ENCODE peak calls at places on chromosomes 4 and X, in seven cellular contexts. D is mammary epithelial cell, V is ovary, P is HFF-Myc, F is OCI-LY7, I is Panc1, H is stomach. O is an unnamed sample.

GRCh38 chr4:163544407-163545038 is 50.0 kb downstream of the TMA16 start:
- DNase-seq in D (no peak), V (peak), P (no peak), F (peak), I (no peak), H (peak), O (peak)

GRCh38 chrX:53279296-53280237 is 1.8 kb downstream of the IQSEC2 start:
- DNase-seq in D (no peak), V (no peak), P (no peak), F (no peak), I (no peak), H (no peak), O (no peak)

GRCh38 chrX:3384330-3384729 is 37.9 kb upstream of the MXRA5 start:
- DNase-seq in D (peak), V (no peak), P (no peak), F (no peak), I (no peak), H (no peak), O (peak)

GRCh38 chrX:20067709-20068315 is 48.9 kb downstream of the MAP7D2 start:
- DNase-seq in D (peak), V (peak), P (peak), F (no peak), I (peak), H (peak), O (peak)

GRCh38 chrX:10395643-10396042 is 224.7 kb downstream of the MID1 start:
- DNase-seq in D (no peak), V (no peak), P (no peak), F (no peak), I (no peak), H (no peak), O (no peak)

GRCh38 chr4:31415629-31416028 is 695.5 kb downstream of the PCDH7 start:
- DNase-seq in D (no peak), V (no peak), P (no peak), F (no peak), I (no peak), H (no peak), O (no peak)

GRCh38 chr4:119286377-119287002 is 35.4 kb downstream of the FABP2 start:
- DNase-seq in D (peak), V (no peak), P (no peak), F (peak), I (no peak), H (no peak), O (peak)

GRCh38 chrX:71256051-71256450 is 2.1 kb upstream of the ZMYM3 start:
- DNase-seq in D (no peak), V (no peak), P (no peak), F (no peak), I (no peak), H (no peak), O (peak)

GRCh38 chr4:82833696-82834313 is 35.2 kb upstream of the SCD5 start:
- DNase-seq in D (peak), V (no peak), P (peak), F (no peak), I (peak), H (no peak), O (peak)

GRCh38 chr4:32624943-32625603 is 1904.9 kb downstream of the PCDH7 start:
- DNase-seq in D (no peak), V (no peak), P (no peak), F (no peak), I (no peak), H (no peak), O (peak)

GRCh38 chrX:20711366-20711765 is 444.7 kb upstream of the RPS6KA3 start:
- DNase-seq in D (no peak), V (no peak), P (no peak), F (no peak), I (no peak), H (no peak), O (no peak)

GRCh38 chr4:180028682-180029081 is 2214.5 kb upstream of the TENM3 start:
- DNase-seq in D (peak), V (no peak), P (no peak), F (peak), I (no peak), H (no peak), O (peak)

GRCh38 chr4:76689079-76689817 is 208.7 kb downstream of the SOWAHB start:
- DNase-seq in D (peak), V (peak), P (no peak), F (no peak), I (no peak), H (peak), O (peak)

GRCh38 chrX:23434356-23434884 is 99.8 kb downstream of the PTCHD1 start:
- DNase-seq in D (peak), V (peak), P (no peak), F (no peak), I (no peak), H (peak), O (peak)

GRCh38 chrX:24902808-24903207 is 113.0 kb downstream of the ARX start:
- DNase-seq in D (no peak), V (no peak), P (peak), F (no peak), I (no peak), H (no peak), O (peak)

GRCh38 chr4:111847256-111848108 is 297.8 kb upstream of the FAM241A start:
- DNase-seq in D (no peak), V (no peak), P (no peak), F (no peak), I (no peak), H (no peak), O (peak)

GRCh38 chr4:8728536-8729407 is 136.2 kb downstream of the CPZ start:
- DNase-seq in D (no peak), V (no peak), P (no peak), F (no peak), I (no peak), H (peak), O (no peak)

GRCh38 chr4:53505947-53506346 is 85.3 kb downstream of the LNX1 start:
- DNase-seq in D (no peak), V (no peak), P (no peak), F (no peak), I (no peak), H (no peak), O (peak)

GRCh38 chrX:148836741-148837140 is 336.3 kb downstream of the AFF2 start:
- DNase-seq in D (no peak), V (no peak), P (no peak), F (no peak), I (no peak), H (no peak), O (no peak)

GRCh38 chrX:147217334-147217733 is 402.8 kb upstream of the CXorf51A start:
- DNase-seq in D (no peak), V (no peak), P (no peak), F (no peak), I (no peak), H (no peak), O (no peak)

GRCh38 chr4:113884655-113885054 is 94.8 kb downstream of the ARSJ start:
- DNase-seq in D (no peak), V (no peak), P (no peak), F (no peak), I (no peak), H (no peak), O (no peak)

GRCh38 chr4:85769009-85769408 is 294.1 kb downstream of the ARHGAP24 start:
- DNase-seq in D (no peak), V (no peak), P (no peak), F (no peak), I (no peak), H (no peak), O (no peak)

GRCh38 chr4:72486991-72487390 is 82.0 kb downstream of the ADAMTS3 start:
- DNase-seq in D (peak), V (no peak), P (no peak), F (no peak), I (no peak), H (no peak), O (peak)

GRCh38 chrX:145405012-145405411 is 157.7 kb downstream of the SPANXN1 start:
- DNase-seq in D (peak), V (no peak), P (no peak), F (peak), I (peak), H (no peak), O (peak)

GRCh38 chr4:159021597-159022385 is 81.1 kb upstream of the RAPGEF2 start:
- DNase-seq in D (no peak), V (no peak), P (no peak), F (no peak), I (no peak), H (no peak), O (no peak)

GRCh38 chr4:159024266-159024665 is 78.6 kb upstream of the RAPGEF2 start:
- DNase-seq in D (no peak), V (no peak), P (no peak), F (no peak), I (no peak), H (no peak), O (no peak)

GRCh38 chr4:159024828-159025227 is 78.1 kb upstream of the RAPGEF2 start:
- DNase-seq in D (no peak), V (no peak), P (no peak), F (no peak), I (no peak), H (no peak), O (no peak)

GRCh38 chr4:159026329-159026728 is 76.5 kb upstream of the RAPGEF2 start:
- DNase-seq in D (no peak), V (no peak), P (no peak), F (no peak), I (no peak), H (no peak), O (no peak)

DNA sequence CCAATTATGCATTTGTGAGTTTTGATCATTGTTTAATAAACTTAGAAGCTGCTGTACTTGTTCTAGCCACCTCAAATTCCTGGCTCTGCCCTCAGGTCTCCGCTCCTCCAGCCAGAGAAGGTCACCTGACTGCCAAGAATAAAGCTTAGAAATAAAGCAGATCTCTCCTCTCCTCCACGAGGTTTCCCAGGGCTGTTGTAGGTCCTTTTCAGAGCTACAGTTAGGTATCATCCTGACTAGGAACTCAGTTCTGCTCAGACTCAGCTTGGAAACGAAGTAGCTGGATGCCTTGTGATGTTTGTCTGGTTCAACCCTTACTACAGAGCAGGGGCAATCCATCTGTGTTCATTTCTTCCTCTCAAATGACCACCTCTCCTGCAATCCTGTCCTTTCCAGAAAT is 79.1 kb upstream of the RAPGEF2 start:
- DNase-seq in D (no peak), V (no peak), P (no peak), F (no peak), I (no peak), H (no peak), O (no peak)
- H3K4me3 ChIP-seq in D (no peak), V (no peak), P (no peak), F (no peak), I (no peak), H (no peak), O (no peak)

DNA sequence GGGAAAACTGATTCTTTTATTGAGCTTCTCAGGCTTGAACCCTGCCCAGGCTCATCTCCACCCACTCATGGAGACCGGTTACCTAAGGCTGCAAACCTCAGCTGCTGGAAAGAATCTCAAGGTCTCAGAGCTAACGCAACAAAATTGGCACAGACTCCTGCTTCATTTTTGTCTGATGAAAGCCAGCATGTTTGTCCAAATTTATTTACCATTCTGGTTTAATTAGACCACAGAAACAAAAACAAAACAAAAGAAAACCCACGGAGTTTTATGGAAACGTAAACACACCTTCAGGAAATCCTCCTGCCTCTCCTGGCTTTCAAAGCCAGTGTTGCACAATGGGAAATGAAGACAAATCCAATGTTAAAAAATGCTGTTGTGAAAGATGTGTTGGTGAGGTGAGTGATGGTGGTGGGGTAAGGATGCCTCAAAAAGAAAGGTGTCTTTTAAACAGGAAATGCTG is 56.4 kb upstream of the PDLIM3 start:
- DNase-seq in D (peak), V (no peak), P (no peak), F (no peak), I (no peak), H (no peak), O (peak)
- TF ChIP-seq CTCF in D (no peak), V (no peak), P (no peak), F (no peak), I (no peak), H (no peak), O (peak)

DNA sequence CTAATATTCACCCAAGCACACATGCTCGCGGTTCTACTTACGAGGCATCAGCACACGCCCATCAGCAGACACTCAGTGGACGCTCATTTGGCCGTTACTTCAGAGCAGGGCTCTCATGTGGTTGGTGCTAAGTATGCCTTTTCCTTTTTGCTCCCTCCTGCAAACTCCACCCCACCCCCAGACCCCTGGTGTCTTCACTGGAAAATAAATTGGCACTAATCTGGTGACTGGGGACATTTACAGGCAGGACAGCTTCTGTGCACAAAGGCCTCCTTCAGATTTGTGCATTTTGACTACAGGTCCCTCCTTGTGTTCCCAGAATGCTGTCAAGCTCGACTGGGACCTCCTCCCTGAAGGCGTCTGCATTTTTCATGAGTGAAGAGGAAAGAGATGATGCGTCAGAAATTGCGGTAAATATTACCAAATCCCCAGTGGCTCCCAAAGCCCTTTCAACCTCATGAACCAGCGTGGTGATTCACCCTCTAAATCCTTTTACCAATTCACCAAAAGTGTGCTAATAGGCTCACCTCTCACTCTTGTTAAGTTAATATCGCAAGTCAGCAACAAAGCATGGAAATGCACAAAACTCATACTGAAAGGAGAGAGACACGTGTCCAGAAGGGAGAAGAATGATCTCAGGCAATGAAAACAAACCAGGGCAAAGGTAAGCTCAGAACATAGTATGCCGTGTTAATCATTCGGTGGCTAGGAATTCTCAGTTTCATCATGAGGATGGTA is 119.0 kb downstream of the NKX6-1 start:
- DNase-seq in D (peak), V (no peak), P (no peak), F (no peak), I (no peak), H (no peak), O (peak)
- H3K4me3 ChIP-seq in D (no peak), V (no peak), P (no peak), F (no peak), I (no peak), H (no peak), O (no peak)

GRCh38 chrX:153582896-153583295 is 16.0 kb downstream of the CCNQ start:
- DNase-seq in D (peak), V (no peak), P (no peak), F (peak), I (no peak), H (peak), O (peak)
- TF ChIP-seq CTCF in D (no peak), V (no peak), P (no peak), F (no peak), I (no peak), H (no peak), O (no peak)

GRCh38 chr4:85951-86350 is 32.8 kb downstream of the ZNF595 start:
- DNase-seq in D (no peak), V (no peak), P (no peak), F (no peak), I (no peak), H (no peak), O (no peak)
- H3K4me3 ChIP-seq in D (no peak), V (no peak), P (no peak), F (no peak), I (no peak), H (no peak), O (no peak)

GRCh38 chr4:41258783-41259182 is 2.1 kb downstream of the UCHL1 start:
- DNase-seq in D (peak), V (peak), P (peak), F (peak), I (no peak), H (no peak), O (peak)
- TF ChIP-seq CTCF in D (peak), V (peak), P (peak), F (peak), I (peak), H (no peak), O (peak)

DNA sequence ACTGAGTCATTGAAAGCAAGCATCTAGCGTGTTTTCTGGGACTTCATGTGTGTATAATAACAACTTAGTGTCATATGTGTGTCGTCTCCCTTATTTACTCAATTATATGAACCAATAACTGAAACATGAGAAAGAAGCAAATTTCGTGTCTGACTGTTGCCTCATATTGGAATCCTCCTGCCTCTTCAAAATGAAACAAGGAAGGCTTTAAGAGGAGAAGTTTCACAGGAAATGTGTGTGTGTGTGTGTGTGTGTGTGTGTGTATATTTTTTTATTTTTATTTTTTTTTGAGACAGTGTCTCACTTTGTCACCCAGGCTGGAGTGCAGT is 145.8 kb upstream of the SFRP2 start:
- DNase-seq in D (no peak), V (no peak), P (no peak), F (no peak), I (no peak), H (no peak), O (no peak)
- H3K4me3 ChIP-seq in D (no peak), V (no peak), P (no peak), F (no peak), I (no peak), H (no peak), O (no peak)

DNA sequence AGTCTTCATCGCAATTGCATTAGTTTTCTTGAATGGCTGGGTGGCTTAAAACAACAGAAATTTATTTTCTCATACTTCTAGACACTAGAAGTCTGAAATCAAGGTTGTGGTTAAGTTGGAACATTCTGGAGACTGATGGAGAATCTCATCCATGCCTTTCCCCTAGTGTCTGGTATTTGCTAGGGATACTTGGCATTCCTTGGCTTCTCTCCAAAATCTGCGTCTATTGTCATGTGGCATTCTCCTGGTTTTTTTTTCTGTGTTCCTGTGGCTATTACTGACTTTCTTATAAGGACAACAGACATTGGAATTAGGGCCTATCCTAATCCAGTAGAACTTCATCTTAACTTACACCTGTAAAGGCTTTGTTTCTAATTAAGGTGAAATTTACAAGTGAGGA is 272.8 kb upstream of the EPHA5 start:
- DNase-seq in D (peak), V (no peak), P (no peak), F (no peak), I (no peak), H (no peak), O (peak)
- TF ChIP-seq CTCF in D (peak), V (no peak), P (no peak), F (no peak), I (no peak), H (no peak), O (peak)

O was measured in epithelial cell of esophagus.